ENCODE peak calls at places on chromosomes 12 and 14, in eight cellular contexts. J, H, Z, S, K, E, W and B are unnamed samples. For H3K9me3, the result is how much of the 10 kb centered on the place peaks cover.

GRCh38 chr14:81535399-81536124 is 1.9 kb upstream of the SEL1L start:
- DNase-seq in J (no peak), H (no peak), Z (no peak), S (no peak), K (no peak), E (no peak), W (no peak), B (no peak)

GRCh38 chr12:57888407-57889157 is 42.1 kb upstream of the CTDSP2 start:
- DNase-seq in J (no peak), H (no peak), Z (peak), S (peak), K (peak), E (no peak), W (no peak), B (peak)

GRCh38 chr12:5567021-5567744 is 135.3 kb downstream of the NTF3 start:
- DNase-seq in J (no peak), H (no peak), Z (peak), S (peak), K (peak), E (no peak), W (no peak), B (no peak)

GRCh38 chr12:27843714-27844245 is 63.7 kb upstream of the MANSC4 start:
- DNase-seq in J (no peak), H (no peak), Z (peak), S (no peak), K (no peak), E (peak), W (no peak), B (peak)

GRCh38 chr14:94387051-94388026 is 1.1 kb downstream of the SERPINA1 start:
- DNase-seq in J (no peak), H (no peak), Z (no peak), S (no peak), K (no peak), E (no peak), W (no peak), B (no peak)

GRCh38 chr14:35398095-35398584 is 6.4 kb downstream of the NFKBIA start:
- DNase-seq in J (no peak), H (no peak), Z (peak), S (peak), K (no peak), E (no peak), W (no peak), B (peak)

GRCh38 chr14:55572578-55572977 is 7.4 kb upstream of the KTN1 start:
- DNase-seq in J (no peak), H (peak), Z (no peak), S (no peak), K (no peak), E (no peak), W (no peak), B (no peak)

GRCh38 chr14:68047910-68048309 is 228.3 kb downstream of the RAD51B start:
- DNase-seq in J (no peak), H (no peak), Z (no peak), S (no peak), K (no peak), E (no peak), W (no peak), B (peak)

GRCh38 chr14:69291891-69292586 is 32.1 kb downstream of the GALNT16 start:
- DNase-seq in J (no peak), H (no peak), Z (peak), S (no peak), K (no peak), E (no peak), W (no peak), B (no peak)

GRCh38 chr12:96989916-96990315 is 82.9 kb downstream of the NEDD1 start:
- DNase-seq in J (no peak), H (peak), Z (no peak), S (no peak), K (no peak), E (no peak), W (no peak), B (no peak)

GRCh38 chr14:71594828-71595227 is 337.4 kb upstream of the RGS6 start:
- DNase-seq in J (no peak), H (no peak), Z (no peak), S (no peak), K (no peak), E (no peak), W (no peak), B (peak)

GRCh38 chr12:76799362-76799761 is 35.4 kb downstream of the ZDHHC17 start:
- DNase-seq in J (no peak), H (no peak), Z (no peak), S (no peak), K (no peak), E (no peak), W (no peak), B (no peak)

GRCh38 chr14:100334904-100335303 is 11.8 kb downstream of the SLC25A47 start:
- DNase-seq in J (no peak), H (no peak), Z (no peak), S (no peak), K (no peak), E (no peak), W (no peak), B (no peak)

GRCh38 chr14:95064734-95065133 is 92.6 kb downstream of the DICER1 start:
- DNase-seq in J (no peak), H (no peak), Z (no peak), S (no peak), K (no peak), E (no peak), W (no peak), B (no peak)

GRCh38 chr12:60257063-60257462 is 661.2 kb downstream of the SLC16A7 start:
- DNase-seq in J (no peak), H (peak), Z (peak), S (no peak), K (no peak), E (no peak), W (no peak), B (peak)

GRCh38 chr12:79635676-79636075 is 55.1 kb downstream of the PAWR start:
- DNase-seq in J (no peak), H (no peak), Z (peak), S (no peak), K (no peak), E (no peak), W (no peak), B (peak)

GRCh38 chr14:103526247-103526913 is 2.6 kb upstream of the TRMT61A start:
- DNase-seq in J (no peak), H (no peak), Z (no peak), S (no peak), K (no peak), E (no peak), W (no peak), B (no peak)

GRCh38 chr12:27498761-27499160 is 25.2 kb upstream of the PPFIBP1 start:
- DNase-seq in J (no peak), H (no peak), Z (peak), S (no peak), K (no peak), E (no peak), W (no peak), B (no peak)

GRCh38 chr12:56102683-56103065 is 1.7 kb upstream of the PA2G4 start:
- DNase-seq in J (no peak), H (no peak), Z (no peak), S (no peak), K (no peak), E (no peak), W (no peak), B (no peak)

GRCh38 chr12:25830456-25830855 is 128.0 kb upstream of the RASSF8 start:
- DNase-seq in J (no peak), H (no peak), Z (no peak), S (no peak), K (no peak), E (no peak), W (no peak), B (peak)

GRCh38 chr12:6961278-6961694 is 9.2 kb downstream of the PHB2 start:
- DNase-seq in J (peak), H (no peak), Z (peak), S (peak), K (peak), E (peak), W (peak), B (no peak)

GRCh38 chr14:104965561-104966231 is 12.5 kb downstream of the AHNAK2 start:
- DNase-seq in J (no peak), H (no peak), Z (no peak), S (no peak), K (peak), E (no peak), W (no peak), B (no peak)

GRCh38 chr14:34069854-34070582 is 119.1 kb upstream of the EGLN3 start:
- DNase-seq in J (no peak), H (no peak), Z (no peak), S (no peak), K (no peak), E (no peak), W (no peak), B (no peak)

GRCh38 chr14:60705100-60705499 is 19.1 kb downstream of the SIX4 start:
- DNase-seq in J (no peak), H (no peak), Z (no peak), S (no peak), K (no peak), E (no peak), W (no peak), B (no peak)

GRCh38 chr14:26403760-26404159 is 194.1 kb downstream of the NOVA1 start:
- DNase-seq in J (no peak), H (no peak), Z (no peak), S (no peak), K (no peak), E (no peak), W (no peak), B (no peak)

GRCh38 chr12:51721281-51721940 is 127.1 kb downstream of the FIGNL2 start:
- DNase-seq in J (peak), H (peak), Z (peak), S (peak), K (peak), E (no peak), W (peak), B (no peak)

GRCh38 chr14:64732066-64732465 is 27.8 kb downstream of the PLEKHG3 start:
- DNase-seq in J (no peak), H (no peak), Z (no peak), S (no peak), K (peak), E (no peak), W (no peak), B (no peak)

GRCh38 chr14:30002859-30003258 is 75.2 kb upstream of the PRKD1 start:
- DNase-seq in J (no peak), H (no peak), Z (no peak), S (no peak), K (no peak), E (no peak), W (no peak), B (peak)

GRCh38 chr14:76924363-76925151 is 98.3 kb downstream of the LRRC74A start:
- DNase-seq in J (no peak), H (no peak), Z (peak), S (peak), K (no peak), E (no peak), W (no peak), B (no peak)

GRCh38 chr12:131608740-131609665 is 101.9 kb upstream of the SFSWAP start:
- DNase-seq in J (peak), H (peak), Z (no peak), S (peak), K (peak), E (peak), W (peak), B (peak)

GRCh38 chr12:42981379-42981778 is 391.8 kb upstream of the PRICKLE1 start:
- DNase-seq in J (no peak), H (no peak), Z (peak), S (no peak), K (no peak), E (no peak), W (no peak), B (peak)

GRCh38 chr12:97923546-97923945 is 460.9 kb downstream of the RMST start:
- DNase-seq in J (no peak), H (no peak), Z (no peak), S (no peak), K (no peak), E (no peak), W (no peak), B (no peak)

DNA sequence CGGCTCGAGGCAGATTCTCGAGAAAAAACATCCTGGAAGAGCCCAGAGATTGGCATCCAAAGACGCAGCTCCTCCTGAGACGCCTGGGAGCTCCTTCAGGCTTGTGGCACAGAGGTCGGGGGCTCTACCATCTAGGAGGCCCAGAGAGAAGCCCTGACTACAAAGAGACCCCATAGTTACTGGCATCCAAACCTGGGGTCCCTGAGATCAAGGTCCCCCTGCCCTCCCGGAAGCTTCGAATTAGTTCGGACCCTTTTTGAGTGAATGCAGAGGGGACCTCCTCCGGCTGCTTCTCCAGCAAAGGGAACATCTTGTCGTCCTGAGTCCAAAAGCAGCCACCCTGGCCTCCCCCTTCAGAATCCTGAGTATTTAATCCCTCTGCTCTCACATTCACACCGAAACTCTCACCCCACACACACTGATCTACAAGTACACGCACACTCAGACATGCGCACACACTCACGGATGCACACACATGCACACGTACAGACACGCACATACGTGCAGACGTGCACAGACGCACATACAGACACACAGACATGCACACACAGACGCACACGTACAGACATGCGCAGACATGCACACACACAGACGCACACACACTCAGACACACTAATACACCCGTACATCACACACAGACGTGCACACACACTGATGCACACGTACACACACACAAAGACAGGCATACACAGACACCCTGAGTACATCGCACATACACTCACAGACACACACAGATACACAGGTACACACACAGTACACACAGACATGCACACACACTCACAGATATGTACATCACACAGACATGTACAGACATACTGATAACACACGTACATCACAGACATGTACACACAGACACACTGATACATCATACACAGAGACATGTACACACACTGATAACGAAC is 5.9 kb downstream of the ZNF605 start:
- DNase-seq in J (no peak), H (no peak), Z (no peak), S (no peak), K (no peak), E (no peak), W (no peak), B (no peak)
- H3K9me3 ChIP-seq in J (under half), H (under half), Z (half or more), S (under half), K (half or more), E (under half), W (half or more), B (half or more)

GRCh38 chr12:8014836-8015235 is 17.7 kb upstream of the FOXJ2 start:
- DNase-seq in J (no peak), H (no peak), Z (no peak), S (no peak), K (no peak), E (no peak), W (no peak), B (no peak)

GRCh38 chr12:8011331-8011730 is 21.2 kb upstream of the FOXJ2 start:
- DNase-seq in J (no peak), H (no peak), Z (no peak), S (no peak), K (no peak), E (no peak), W (no peak), B (no peak)

GRCh38 chr12:8012910-8013309 is 19.6 kb upstream of the FOXJ2 start:
- DNase-seq in J (no peak), H (no peak), Z (no peak), S (no peak), K (no peak), E (no peak), W (no peak), B (no peak)
- H3K9me3 ChIP-seq in J (under half), H (under half), Z (under half), S (under half), K (under half), E (under half), W (under half), B (under half)

GRCh38 chr12:34303091-34303870 is 281.0 kb downstream of the ALG10 start:
- DNase-seq in J (no peak), H (no peak), Z (no peak), S (no peak), K (no peak), E (no peak), W (no peak), B (no peak)

GRCh38 chr12:34300376-34301250 is 278.3 kb downstream of the ALG10 start:
- DNase-seq in J (no peak), H (no peak), Z (no peak), S (no peak), K (no peak), E (no peak), W (no peak), B (no peak)

GRCh38 chr12:34304001-34304400 is 281.7 kb downstream of the ALG10 start:
- DNase-seq in J (no peak), H (no peak), Z (no peak), S (no peak), K (no peak), E (no peak), W (no peak), B (no peak)

GRCh38 chr12:34301251-34302130 is 279.2 kb downstream of the ALG10 start:
- DNase-seq in J (no peak), H (no peak), Z (no peak), S (no peak), K (no peak), E (no peak), W (no peak), B (no peak)

DNA sequence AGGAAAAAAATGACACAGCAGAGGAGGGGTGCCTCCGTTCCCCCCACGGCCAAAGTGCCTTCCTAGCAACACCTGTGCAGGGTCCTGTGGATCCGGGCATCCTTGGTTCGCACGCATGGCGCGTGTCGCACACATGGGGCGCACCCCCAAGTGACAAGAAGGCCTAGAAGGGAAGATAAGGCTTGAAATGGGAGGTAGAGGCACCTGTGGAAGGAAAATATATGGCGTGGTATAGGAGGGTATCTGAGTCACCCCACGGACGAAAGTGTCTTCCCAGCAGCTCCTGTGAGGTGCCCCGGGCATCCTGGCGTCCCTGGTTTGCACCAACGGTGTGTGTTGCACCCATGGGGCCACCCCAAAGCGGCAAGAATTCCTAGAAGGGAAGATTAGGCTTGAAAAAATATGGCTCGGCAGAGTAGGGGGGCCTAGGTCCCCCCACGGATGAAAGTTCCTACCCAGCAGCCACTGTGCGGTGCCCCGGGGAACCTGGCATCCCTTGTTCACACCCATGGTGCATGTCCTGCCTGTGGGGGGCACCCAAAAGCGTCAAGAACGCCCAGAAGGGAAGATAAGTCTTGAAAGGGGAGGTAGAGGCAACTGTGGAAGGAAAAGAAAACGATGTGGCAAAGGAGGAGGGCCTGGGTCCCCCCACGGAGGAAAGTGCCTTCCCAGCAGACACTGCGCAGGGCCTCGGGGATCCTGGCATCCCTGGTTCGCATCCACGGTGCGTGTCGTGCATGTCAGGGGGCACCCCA is 280.0 kb downstream of the ALG10 start:
- DNase-seq in J (no peak), H (no peak), Z (no peak), S (no peak), K (no peak), E (no peak), W (no peak), B (no peak)
- H3K9me3 ChIP-seq in J (under half), H (under half), Z (under half), S (under half), K (under half), E (under half), W (under half), B (under half)

DNA sequence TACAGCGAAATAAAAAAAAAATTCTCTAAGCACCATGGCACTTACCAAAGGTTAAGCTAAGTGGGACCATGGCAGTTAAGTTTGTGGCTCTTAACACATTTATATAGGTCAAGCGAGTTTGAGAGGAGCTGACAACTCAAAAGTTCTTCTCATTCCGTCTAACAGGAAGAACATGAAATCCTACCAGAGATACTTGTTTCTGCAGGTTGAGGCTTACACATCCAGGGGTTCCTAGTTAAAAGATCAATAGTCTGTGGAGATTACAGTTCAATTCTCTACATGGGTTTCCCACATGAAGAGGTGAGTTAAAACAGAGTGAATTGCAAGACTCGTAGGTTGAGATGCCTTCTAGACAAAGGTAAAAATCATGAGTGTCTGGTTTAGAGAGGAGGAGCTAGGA is 142.6 kb downstream of the EMP1 start:
- DNase-seq in J (no peak), H (no peak), Z (no peak), S (no peak), K (no peak), E (no peak), W (no peak), B (no peak)
- H3K9me3 ChIP-seq in J (under half), H (under half), Z (under half), S (under half), K (under half), E (under half), W (under half), B (under half)